ENCODE peak calls at places on chromosomes 6 and 20, in seven cellular contexts. X, L, J, K, V, E and T are unnamed samples.

GRCh38 chr6:16759181-16759645 is 2.0 kb downstream of the ATXN1 start:
- DNase-seq in X (no peak), L (peak; percentile 60), J (no peak), K (peak; percentile 22), V (no peak), E (no peak), T (peak; percentile 42)

GRCh38 chr6:30554962-30555361 is 1.3 kb downstream of the GNL1 start:
- DNase-seq in X (no peak), L (no peak), J (peak; percentile 5), K (no peak), V (no peak), E (no peak), T (no peak)

GRCh38 chr20:7657569-7657968 is 282.7 kb downstream of the HAO1 start:
- DNase-seq in X (no peak), L (no peak), J (no peak), K (no peak), V (no peak), E (no peak), T (no peak)

GRCh38 chr20:34537651-34538050 is 20.9 kb upstream of the MAP1LC3A start:
- DNase-seq in X (no peak), L (no peak), J (no peak), K (no peak), V (no peak), E (no peak), T (no peak)

GRCh38 chr6:34589140-34589539 is 33.0 kb upstream of the SPDEF start:
- DNase-seq in X (no peak), L (no peak), J (no peak), K (no peak), V (no peak), E (no peak), T (no peak)

GRCh38 chr6:93423542-93423941 is 4.2 kb upstream of the EPHA7 start:
- DNase-seq in X (peak; percentile 47), L (peak; percentile 70), J (no peak), K (peak; percentile 63), V (peak; percentile 50), E (no peak), T (peak; percentile 33)

GRCh38 chr6:36929607-36930006 is 24.9 kb upstream of the PI16 start:
- DNase-seq in X (no peak), L (peak; percentile 26), J (peak; percentile 82), K (no peak), V (no peak), E (no peak), T (no peak)

GRCh38 chr20:51054233-51054632 is 31.3 kb upstream of the KCNG1 start:
- DNase-seq in X (no peak), L (no peak), J (no peak), K (no peak), V (no peak), E (no peak), T (no peak)

GRCh38 chr20:23340524-23340923 is 10.1 kb upstream of the NXT1 start:
- DNase-seq in X (peak; percentile 76), L (peak; percentile 68), J (peak; percentile 69), K (peak; percentile 84), V (no peak), E (no peak), T (peak; percentile 54)

GRCh38 chr20:49859011-49859410 is 46.4 kb downstream of the SLC9A8 start:
- DNase-seq in X (no peak), L (no peak), J (no peak), K (no peak), V (no peak), E (no peak), T (no peak)

GRCh38 chr6:146041282-146041681 is 12.4 kb downstream of the GRM1 start:
- DNase-seq in X (peak; percentile 67), L (peak; percentile 18), J (no peak), K (peak; percentile 82), V (no peak), E (peak; percentile 39), T (peak; percentile 34)

GRCh38 chr6:169669889-169670288 is 31.9 kb downstream of the WDR27 start:
- DNase-seq in X (no peak), L (peak; percentile 30), J (peak; percentile 32), K (no peak), V (no peak), E (no peak), T (no peak)

GRCh38 chr20:17939622-17940446 is 28.8 kb downstream of the SNX5 start:
- DNase-seq in X (peak; percentile 54), L (no peak), J (no peak), K (no peak), V (no peak), E (no peak), T (no peak)

GRCh38 chr6:78268591-78268990 is 598.8 kb upstream of the IRAK1BP1 start:
- DNase-seq in X (no peak), L (no peak), J (no peak), K (no peak), V (no peak), E (no peak), T (no peak)

GRCh38 chr6:47437592-47437991 is 40.0 kb upstream of the CD2AP start:
- DNase-seq in X (no peak), L (no peak), J (no peak), K (no peak), V (no peak), E (no peak), T (no peak)

GRCh38 chr6:29720863-29721262 is 2.4 kb upstream of the HLA-F start:
- DNase-seq in X (peak; percentile 71), L (no peak), J (no peak), K (peak; percentile 64), V (no peak), E (no peak), T (no peak)

GRCh38 chr6:158773581-158774449 is 45.4 kb downstream of the EZR start:
- DNase-seq in X (no peak), L (no peak), J (no peak), K (peak; percentile 74), V (no peak), E (no peak), T (no peak)

GRCh38 chr6:144397141-144397540 is 112.0 kb downstream of the UTRN start:
- DNase-seq in X (no peak), L (no peak), J (no peak), K (no peak), V (no peak), E (no peak), T (no peak)

GRCh38 chr6:116010400-116011095 is 50.1 kb downstream of the FRK start:
- DNase-seq in X (peak; percentile 55), L (peak; percentile 78), J (peak; percentile 75), K (peak; percentile 72), V (peak; percentile 39), E (peak; percentile 17), T (peak; percentile 77)

GRCh38 chr6:107767637-107768036 is 56.5 kb downstream of the SCML4 start:
- DNase-seq in X (peak; percentile 33), L (no peak), J (no peak), K (peak; percentile 25), V (no peak), E (peak; percentile 5), T (no peak)

GRCh38 chr20:62605996-62606395 is 36.3 kb upstream of the SLCO4A1 start:
- DNase-seq in X (no peak), L (no peak), J (no peak), K (no peak), V (no peak), E (no peak), T (no peak)

DNA sequence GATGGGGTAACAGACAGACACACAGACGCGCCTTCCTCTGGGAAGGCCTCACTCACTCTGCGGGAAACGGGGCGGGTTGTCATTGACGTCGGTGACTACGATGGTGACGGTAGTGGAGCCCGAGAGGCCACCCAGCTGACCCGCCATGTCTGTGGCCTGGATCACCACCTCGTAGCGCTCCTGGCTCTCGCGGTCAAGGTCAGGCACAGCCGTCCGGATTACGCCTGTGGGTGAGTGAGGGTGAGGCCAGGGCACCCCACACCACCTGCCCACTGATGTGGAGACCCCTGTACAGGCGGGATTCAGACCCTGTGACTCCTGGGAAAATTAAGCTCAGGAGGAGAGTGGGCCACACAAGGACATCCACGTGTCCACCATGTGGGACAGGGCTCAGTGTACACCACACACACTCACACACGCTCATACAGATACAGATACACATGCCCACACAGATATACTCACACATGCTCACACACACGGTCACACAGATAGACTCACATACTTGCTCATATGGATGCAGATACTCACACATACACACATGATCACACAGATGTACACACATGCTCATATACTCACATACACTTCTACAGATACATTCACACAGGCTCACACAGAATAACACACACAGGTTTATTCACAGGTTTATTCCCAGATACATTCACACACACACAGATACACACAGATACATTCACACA is 91.4 kb downstream of the CDH22 start:
- DNase-seq in X (no peak), L (no peak), J (no peak), K (no peak), V (no peak), E (no peak), T (no peak)
- H3K18ac ChIP-seq in X (no peak overlapping the region), L (peak overlapping the region; percentile 23), J (no peak overlapping the region), K (no peak overlapping the region), V (peak overlapping the region; percentile 91), E (peak overlapping the region; percentile 51), T (no peak overlapping the region)

GRCh38 chr6:26092443-26092842 is 5.2 kb downstream of the HFE start:
- DNase-seq in X (no peak), L (no peak), J (no peak), K (no peak), V (no peak), E (no peak), T (no peak)
- H3K18ac ChIP-seq in X (no peak overlapping the region), L (no peak overlapping the region), J (no peak overlapping the region), K (no peak overlapping the region), V (no peak overlapping the region), E (no peak overlapping the region), T (no peak overlapping the region)

GRCh38 chr6:31806470-31807272 is at the start of gene LSM2:
- DNase-seq in X (peak; percentile 96), L (peak; percentile 97), J (peak; percentile 96), K (peak; percentile 98), V (peak; percentile 98), E (no peak), T (peak; percentile 99)

GRCh38 chr6:31811645-31812044 is 3.4 kb downstream of the HSPA1L start:
- DNase-seq in X (no peak), L (no peak), J (no peak), K (no peak), V (no peak), E (no peak), T (no peak)

DNA sequence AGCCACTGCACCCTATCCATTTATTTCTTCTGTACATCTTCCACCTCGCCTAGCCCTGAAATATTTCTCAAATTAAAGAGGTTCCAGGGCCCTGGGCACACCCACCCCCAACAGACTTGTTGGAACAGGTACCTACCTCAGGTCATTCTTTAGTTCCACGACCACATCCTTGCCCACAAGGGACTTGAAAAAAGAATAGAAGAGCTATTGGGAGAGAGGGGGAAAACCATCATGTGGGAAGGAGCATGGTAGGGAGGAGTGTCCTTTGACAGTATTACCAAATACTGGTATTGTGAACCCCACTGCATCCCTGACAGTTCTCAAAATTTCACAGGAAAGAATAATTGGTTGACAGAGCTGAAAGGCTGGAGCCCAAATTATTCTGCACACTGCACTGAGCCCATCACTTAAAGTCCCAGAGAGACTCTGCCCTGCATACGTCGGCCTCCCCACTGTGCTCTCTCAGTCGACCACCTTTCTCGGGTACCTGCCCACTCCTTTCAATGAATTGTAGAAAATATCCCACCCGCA is 762 bp downstream of the LSM2 start:
- DNase-seq in X (no peak), L (peak; percentile 8), J (no peak), K (no peak), V (no peak), E (no peak), T (no peak)
- H3K18ac ChIP-seq in X (peak overlapping the region; percentile 71), L (no peak overlapping the region), J (no peak overlapping the region), K (peak overlapping the region; percentile 9), V (peak overlapping the region; percentile 12), E (peak overlapping the region; percentile 85), T (peak overlapping the region; percentile 41)

DNA sequence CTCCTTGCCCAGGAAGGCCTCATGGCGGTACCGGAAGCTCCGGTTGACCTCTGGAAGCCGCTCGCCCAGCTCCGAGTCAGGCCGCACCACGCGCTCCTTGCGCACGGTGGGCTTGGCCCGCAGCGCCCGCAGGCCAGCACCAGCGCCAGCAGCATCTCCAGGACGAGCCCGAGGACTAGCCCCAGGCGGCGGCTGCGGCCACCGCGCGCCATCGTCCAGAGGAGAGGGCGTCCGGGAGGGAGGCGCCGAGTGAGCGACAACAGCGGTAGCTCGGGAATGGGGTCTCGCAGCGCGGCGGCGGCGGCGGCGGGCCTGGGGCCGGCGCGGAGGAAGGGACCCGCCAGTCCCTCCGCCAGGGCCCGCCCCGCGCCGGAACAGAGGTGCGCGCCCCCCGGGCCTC is 27.6 kb upstream of the CGA start:
- DNase-seq in X (peak; percentile 60), L (no peak), J (no peak), K (no peak), V (no peak), E (no peak), T (peak; percentile 89)
- H3K18ac ChIP-seq in X (no peak overlapping the region), L (no peak overlapping the region), J (no peak overlapping the region), K (no peak overlapping the region), V (no peak overlapping the region), E (no peak overlapping the region), T (no peak overlapping the region)